ENCODE peak calls at places on chromosomes 2 and 18, in four cellular contexts. One of them, this sample, is unnamed.

GRCh38 chr2:56380861-56381260 is 197.1 kb downstream of the CCDC85A start:
- DNase-seq in PC-3: no peak
- DNase-seq in pancreas: no peak
- DNase-seq in astrocyte of the spinal cord: no peak
- DNase-seq in this sample: no peak

GRCh38 chr2:190335225-190335559 is 8.2 kb upstream of the INPP1 start:
- DNase-seq in PC-3: no peak
- DNase-seq in pancreas: no peak
- DNase-seq in astrocyte of the spinal cord: no peak
- DNase-seq in this sample: no peak

GRCh38 chr18:10017048-10017447 is 103.2 kb downstream of the VAPA start:
- DNase-seq in PC-3: no peak
- DNase-seq in pancreas: no peak
- DNase-seq in astrocyte of the spinal cord: no peak
- DNase-seq in this sample: no peak

GRCh38 chr2:233422050-233422639 is 67.9 kb downstream of the DGKD start:
- DNase-seq in PC-3: peak; percentile 93
- DNase-seq in pancreas: no peak
- DNase-seq in astrocyte of the spinal cord: no peak
- DNase-seq in this sample: peak; percentile 70

GRCh38 chr2:205198130-205198505 is 484.2 kb upstream of the NRP2 start:
- DNase-seq in PC-3: peak; percentile 57
- DNase-seq in pancreas: no peak
- DNase-seq in astrocyte of the spinal cord: peak; percentile 44
- DNase-seq in this sample: no peak

GRCh38 chr2:120287183-120288015 is 34.7 kb downstream of the RALB start:
- DNase-seq in PC-3: peak; percentile 91
- DNase-seq in pancreas: no peak
- DNase-seq in astrocyte of the spinal cord: peak; percentile 79
- DNase-seq in this sample: peak; percentile 62

GRCh38 chr2:133266075-133266925 is 302.0 kb downstream of the NCKAP5 start:
- DNase-seq in PC-3: peak; percentile 28
- DNase-seq in pancreas: no peak
- DNase-seq in astrocyte of the spinal cord: peak; percentile 19
- DNase-seq in this sample: peak; percentile 3

GRCh38 chr18:31101148-31102019 is 837 bp downstream of the DSC2 start:
- DNase-seq in PC-3: peak; percentile 23
- DNase-seq in pancreas: peak; percentile 84
- DNase-seq in astrocyte of the spinal cord: no peak
- DNase-seq in this sample: peak; percentile 31

GRCh38 chr2:215367647-215368492 is 56.0 kb downstream of the ATIC start:
- DNase-seq in PC-3: no peak
- DNase-seq in pancreas: no peak
- DNase-seq in astrocyte of the spinal cord: peak; percentile 82
- DNase-seq in this sample: no peak

GRCh38 chr18:50590625-50591024 is 30.7 kb downstream of the MAPK4 start:
- DNase-seq in PC-3: no peak
- DNase-seq in pancreas: no peak
- DNase-seq in astrocyte of the spinal cord: no peak
- DNase-seq in this sample: no peak

GRCh38 chr2:43576983-43577892 is 18.6 kb downstream of the THADA start:
- DNase-seq in PC-3: peak; percentile 51
- DNase-seq in pancreas: no peak
- DNase-seq in astrocyte of the spinal cord: peak; percentile 67
- DNase-seq in this sample: no peak

GRCh38 chr2:2229898-2230817 is 100.9 kb downstream of the MYT1L start:
- DNase-seq in PC-3: peak; percentile 7
- DNase-seq in pancreas: no peak
- DNase-seq in astrocyte of the spinal cord: peak; percentile 3
- DNase-seq in this sample: no peak

GRCh38 chr2:10821291-10821690 is 8.7 kb upstream of the PDIA6 start:
- DNase-seq in PC-3: no peak
- DNase-seq in pancreas: no peak
- DNase-seq in astrocyte of the spinal cord: no peak
- DNase-seq in this sample: no peak

GRCh38 chr2:183063083-183063482 is 15.5 kb upstream of the DUSP19 start:
- DNase-seq in PC-3: peak; percentile 22
- DNase-seq in pancreas: no peak
- DNase-seq in astrocyte of the spinal cord: peak; percentile 57
- DNase-seq in this sample: peak; percentile 29

GRCh38 chr2:15941970-15942710 is 1.8 kb downstream of the MYCN start:
- DNase-seq in PC-3: no peak
- DNase-seq in pancreas: no peak
- DNase-seq in astrocyte of the spinal cord: no peak
- DNase-seq in this sample: peak; percentile 15

GRCh38 chr2:196259507-196260481 is 88.4 kb upstream of the STK17B start:
- DNase-seq in PC-3: peak; percentile 86
- DNase-seq in pancreas: no peak
- DNase-seq in astrocyte of the spinal cord: peak; percentile 87
- DNase-seq in this sample: no peak

GRCh38 chr18:76544511-76545350 is 49.7 kb upstream of the ZNF516 start:
- DNase-seq in PC-3: no peak
- DNase-seq in pancreas: no peak
- DNase-seq in astrocyte of the spinal cord: no peak
- DNase-seq in this sample: no peak

GRCh38 chr2:36650031-36650430 is 46.5 kb upstream of the VIT start:
- DNase-seq in PC-3: peak; percentile 83
- DNase-seq in pancreas: no peak
- DNase-seq in astrocyte of the spinal cord: peak; percentile 56
- DNase-seq in this sample: no peak

GRCh38 chr2:232942831-232943230 is 70.2 kb downstream of the NGEF start:
- DNase-seq in PC-3: no peak
- DNase-seq in pancreas: no peak
- DNase-seq in astrocyte of the spinal cord: no peak
- DNase-seq in this sample: no peak

GRCh38 chr18:48540329-48541025 is 1.6 kb downstream of the CTIF start:
- DNase-seq in PC-3: peak; percentile 29
- DNase-seq in pancreas: peak; percentile 78
- DNase-seq in astrocyte of the spinal cord: peak; percentile 62
- DNase-seq in this sample: peak; percentile 44

GRCh38 chr2:221390846-221391245 is 181.3 kb downstream of the EPHA4 start:
- DNase-seq in PC-3: no peak
- DNase-seq in pancreas: no peak
- DNase-seq in astrocyte of the spinal cord: no peak
- DNase-seq in this sample: no peak

GRCh38 chr2:212539145-212539880 is 711 bp upstream of the ERBB4 start:
- DNase-seq in PC-3: peak; percentile 60
- DNase-seq in pancreas: peak; percentile 69
- DNase-seq in astrocyte of the spinal cord: no peak
- DNase-seq in this sample: no peak

GRCh38 chr2:72745679-72746368 is 80.0 kb downstream of the EXOC6B start:
- DNase-seq in PC-3: peak; percentile 85
- DNase-seq in pancreas: no peak
- DNase-seq in astrocyte of the spinal cord: peak; percentile 78
- DNase-seq in this sample: no peak

GRCh38 chr18:24802439-24802838 is 342.0 kb downstream of the HRH4 start:
- DNase-seq in PC-3: no peak
- DNase-seq in pancreas: no peak
- DNase-seq in astrocyte of the spinal cord: no peak
- DNase-seq in this sample: no peak

GRCh38 chr18:55268629-55269275 is 309.5 kb upstream of the CCDC68 start:
- DNase-seq in PC-3: no peak
- DNase-seq in pancreas: no peak
- DNase-seq in astrocyte of the spinal cord: no peak
- DNase-seq in this sample: no peak

GRCh38 chr2:149860276-149860921 is 272.8 kb upstream of the MMADHC start:
- DNase-seq in PC-3: peak; percentile 20
- DNase-seq in pancreas: peak; percentile 28
- DNase-seq in astrocyte of the spinal cord: peak; percentile 99
- DNase-seq in this sample: no peak

GRCh38 chr2:46939596-46940359 is 24.2 kb upstream of the MCFD2 start:
- DNase-seq in PC-3: no peak
- DNase-seq in pancreas: peak; percentile 65
- DNase-seq in astrocyte of the spinal cord: no peak
- DNase-seq in this sample: no peak

GRCh38 chr18:57747809-57748680 is 55.1 kb downstream of the ATP8B1 start:
- DNase-seq in PC-3: no peak
- DNase-seq in pancreas: no peak
- DNase-seq in astrocyte of the spinal cord: no peak
- DNase-seq in this sample: no peak

GRCh38 chr2:239540174-239540573 is 139.4 kb upstream of the HDAC4 start:
- DNase-seq in PC-3: no peak
- DNase-seq in pancreas: no peak
- DNase-seq in astrocyte of the spinal cord: no peak
- DNase-seq in this sample: no peak

GRCh38 chr18:1011342-1011741 is 106.7 kb downstream of the ADCYAP1 start:
- DNase-seq in PC-3: no peak
- DNase-seq in pancreas: no peak
- DNase-seq in astrocyte of the spinal cord: no peak
- DNase-seq in this sample: no peak

GRCh38 chr2:7792031-7792651 is 874.9 kb downstream of the RNF144A start:
- DNase-seq in PC-3: peak; percentile 73
- DNase-seq in pancreas: peak; percentile 89
- DNase-seq in astrocyte of the spinal cord: peak; percentile 44
- DNase-seq in this sample: no peak

GRCh38 chr2:8906208-8906607 is 68.8 kb upstream of the KIDINS220 start:
- DNase-seq in PC-3: peak; percentile 70
- DNase-seq in pancreas: no peak
- DNase-seq in astrocyte of the spinal cord: peak; percentile 22
- DNase-seq in this sample: no peak

GRCh38 chr2:30323499-30323898 is 92.2 kb downstream of the LBH start:
- DNase-seq in PC-3: no peak
- DNase-seq in pancreas: no peak
- DNase-seq in astrocyte of the spinal cord: no peak
- DNase-seq in this sample: no peak

GRCh38 chr2:154259030-154259429 is 387.3 kb downstream of the GALNT13 start:
- DNase-seq in PC-3: no peak
- DNase-seq in pancreas: no peak
- DNase-seq in astrocyte of the spinal cord: no peak
- DNase-seq in this sample: no peak

GRCh38 chr2:183359867-183360266 is 235.6 kb downstream of the NUP35 start:
- DNase-seq in PC-3: peak; percentile 33
- DNase-seq in pancreas: no peak
- DNase-seq in astrocyte of the spinal cord: peak; percentile 42
- DNase-seq in this sample: no peak

DNA sequence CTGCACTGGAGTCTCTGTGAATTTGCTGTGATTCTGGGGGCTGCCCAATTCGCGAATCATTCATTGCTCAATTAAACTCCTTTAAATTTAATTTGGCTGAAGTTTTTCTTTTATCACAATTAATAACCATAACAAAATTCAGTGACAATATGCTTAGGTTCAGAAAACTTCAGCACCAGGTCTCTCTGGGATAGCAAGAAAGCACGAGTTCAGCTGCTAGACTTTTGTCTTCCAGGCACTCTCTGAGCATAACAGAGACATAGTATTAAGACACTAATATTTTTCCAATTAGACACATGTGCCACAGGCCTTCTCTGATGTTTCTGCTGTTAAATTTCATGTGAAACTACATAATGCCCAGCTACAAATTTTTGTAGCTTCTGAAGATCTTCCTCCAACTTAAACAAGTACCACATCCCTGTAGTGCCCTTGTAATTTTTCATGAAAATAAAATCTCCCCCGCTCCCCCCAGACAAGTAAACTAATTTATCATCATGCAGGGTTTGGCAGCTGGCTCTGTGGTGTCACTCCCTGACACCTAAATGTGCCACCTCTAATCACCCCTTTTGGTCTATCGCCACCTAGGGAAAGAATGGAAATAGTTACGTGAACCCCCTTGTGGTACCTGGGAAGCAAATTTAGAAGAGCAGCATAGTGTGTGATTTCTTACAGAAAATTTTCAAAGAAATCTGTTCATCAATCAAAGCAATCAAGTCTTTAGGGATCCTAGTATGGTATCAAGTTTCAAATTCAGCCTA is 94.1 kb downstream of the CSRNP3 start:
- DNase-seq in PC-3: peak; percentile 47
- DNase-seq in pancreas: no peak
- DNase-seq in astrocyte of the spinal cord: no peak
- DNase-seq in this sample: no peak
- TF ChIP-seq CTCF in PC-3: peak; percentile 70
- TF ChIP-seq CTCF in pancreas: no peak
- TF ChIP-seq CTCF in astrocyte of the spinal cord: no peak
- TF ChIP-seq CTCF in this sample: peak; percentile 46

DNA sequence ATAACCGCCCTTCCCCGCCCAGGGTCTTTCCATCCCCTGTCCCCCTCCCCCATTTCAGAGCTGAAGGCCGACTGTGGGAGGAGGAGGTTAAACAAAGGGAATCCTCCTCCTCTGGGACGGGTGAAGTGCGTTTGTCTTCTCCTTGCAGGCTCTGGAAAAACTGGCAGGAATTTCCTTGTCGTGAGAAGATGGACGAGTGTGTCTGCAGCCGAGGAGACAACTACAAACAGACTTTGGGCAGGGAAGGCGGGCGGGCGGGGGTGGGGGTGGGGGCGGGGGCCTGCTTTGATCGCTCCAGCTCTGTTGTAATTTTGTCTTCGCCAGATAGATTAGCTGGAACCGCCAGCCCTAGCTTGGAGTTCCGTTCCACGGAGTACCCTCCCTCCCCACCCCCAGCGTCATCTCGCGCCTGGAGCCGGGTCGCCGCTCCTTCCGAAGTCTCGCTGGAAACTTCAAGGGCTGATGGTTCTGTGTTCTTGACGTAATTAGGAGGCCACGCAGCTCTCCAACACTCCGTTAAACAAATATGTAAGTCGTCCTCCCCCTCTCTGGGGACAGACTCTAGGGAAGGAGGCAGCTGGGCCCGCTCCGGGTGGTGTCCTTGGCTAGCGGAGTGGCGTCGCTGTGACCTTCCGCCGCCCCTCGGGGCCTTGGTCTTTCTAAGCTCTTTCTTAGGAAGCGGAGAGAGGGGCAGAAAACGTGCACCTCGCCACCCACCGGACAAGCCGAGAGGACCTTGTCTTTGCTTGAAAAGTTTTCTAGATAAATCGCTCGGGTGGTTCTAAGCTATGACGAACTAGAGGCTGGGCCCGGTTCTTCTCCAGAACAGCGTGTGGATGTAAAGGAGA is 6.2 kb upstream of the SP9 start:
- DNase-seq in PC-3: no peak
- DNase-seq in pancreas: no peak
- DNase-seq in astrocyte of the spinal cord: no peak
- DNase-seq in this sample: peak; percentile 15
- H3K4me3 ChIP-seq in PC-3: no peak overlapping the region
- H3K4me3 ChIP-seq in pancreas: no peak overlapping the region
- H3K4me3 ChIP-seq in astrocyte of the spinal cord: no peak overlapping the region
- H3K4me3 ChIP-seq in this sample: no peak overlapping the region

DNA sequence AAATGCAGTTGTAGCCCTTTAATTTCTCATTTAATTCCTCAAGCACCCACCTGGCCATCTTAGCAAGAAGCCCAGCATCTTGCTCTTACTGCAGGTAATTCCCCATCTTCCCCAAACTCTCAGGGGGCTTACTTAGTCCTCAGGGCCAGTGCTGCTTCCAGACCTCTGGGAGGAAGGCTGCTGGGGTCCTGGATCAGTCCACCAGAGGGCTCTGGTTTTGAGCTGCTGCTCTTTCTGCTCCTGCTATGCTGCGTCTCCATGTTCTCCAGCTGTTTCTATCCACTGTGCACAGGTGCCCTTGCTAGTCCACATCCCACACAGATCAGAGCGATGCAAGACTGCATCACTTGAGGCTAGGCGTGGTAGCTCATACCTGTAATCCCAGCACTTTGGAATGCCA is 34.5 kb upstream of the TMEM87B start:
- DNase-seq in PC-3: no peak
- DNase-seq in pancreas: no peak
- DNase-seq in astrocyte of the spinal cord: no peak
- DNase-seq in this sample: no peak
- TF ChIP-seq CTCF in PC-3: peak; percentile 39
- TF ChIP-seq CTCF in pancreas: no peak
- TF ChIP-seq CTCF in astrocyte of the spinal cord: peak; percentile 38
- TF ChIP-seq CTCF in this sample: peak; percentile 14

GRCh38 chr18:22711381-22711717 is 221.8 kb upstream of the RBBP8 start:
- DNase-seq in PC-3: peak; percentile 72
- DNase-seq in pancreas: no peak
- DNase-seq in astrocyte of the spinal cord: no peak
- DNase-seq in this sample: no peak
- H3K4me3 ChIP-seq in PC-3: peak overlapping the region; percentile 64
- H3K4me3 ChIP-seq in pancreas: peak overlapping the region; percentile 7
- H3K4me3 ChIP-seq in astrocyte of the spinal cord: no peak overlapping the region
- H3K4me3 ChIP-seq in this sample: no peak overlapping the region